ENCODE peak calls at places on chromosome 9, in seven cellular contexts. O, Y, L, R, X, C and B are unnamed samples.

GRCh38 chr9:976805-977360 is 428 bp downstream of the DMRT3 start:
- DNase-seq in O (peak; percentile 11), Y (no peak), L (no peak), R (no peak), X (no peak), C (no peak), B (no peak)

GRCh38 chr9:21995652-21996275 is 1.2 kb downstream of the CDKN2B-AS1 start:
- DNase-seq in O (peak; percentile 24), Y (no peak), L (peak; percentile 32), R (peak; percentile 40), X (peak; percentile 65), C (peak; percentile 50), B (no peak)

GRCh38 chr9:86731511-86731993 is 215.8 kb downstream of the GAS1 start:
- DNase-seq in O (peak; percentile 55), Y (no peak), L (no peak), R (no peak), X (peak; percentile 93), C (peak; percentile 94), B (peak; percentile 98)

GRCh38 chr9:21473236-21473635 is 8.9 kb downstream of the IFNE start:
- DNase-seq in O (no peak), Y (no peak), L (no peak), R (no peak), X (no peak), C (no peak), B (no peak)

GRCh38 chr9:12166511-12166910 is 526.7 kb upstream of the TYRP1 start:
- DNase-seq in O (no peak), Y (no peak), L (no peak), R (no peak), X (no peak), C (no peak), B (no peak)

GRCh38 chr9:38200431-38200830 is 131.4 kb upstream of the SHB start:
- DNase-seq in O (no peak), Y (no peak), L (peak; percentile 64), R (no peak), X (no peak), C (no peak), B (no peak)

GRCh38 chr9:113755433-113755832 is 120.7 kb upstream of the ZNF618 start:
- DNase-seq in O (peak; percentile 5), Y (no peak), L (no peak), R (no peak), X (no peak), C (no peak), B (no peak)

GRCh38 chr9:88590558-88591146 is 55.7 kb downstream of the NXNL2 start:
- DNase-seq in O (no peak), Y (no peak), L (peak; percentile 50), R (no peak), X (no peak), C (no peak), B (no peak)

GRCh38 chr9:136634904-136635303 is 27.8 kb upstream of the EGFL7 start:
- DNase-seq in O (peak; percentile 65), Y (no peak), L (no peak), R (no peak), X (no peak), C (no peak), B (no peak)

GRCh38 chr9:124764774-124765438 is 6.2 kb downstream of the NR6A1 start:
- DNase-seq in O (peak; percentile 35), Y (no peak), L (no peak), R (no peak), X (no peak), C (no peak), B (peak; percentile 39)

GRCh38 chr9:93295031-93295430 is 111.1 kb downstream of the WNK2 start:
- DNase-seq in O (no peak), Y (no peak), L (no peak), R (no peak), X (no peak), C (no peak), B (peak; percentile 3)

GRCh38 chr9:23543420-23543819 is 282.6 kb downstream of the ELAVL2 start:
- DNase-seq in O (peak; percentile 11), Y (no peak), L (no peak), R (no peak), X (peak; percentile 50), C (peak; percentile 39), B (no peak)

GRCh38 chr9:137444106-137444790 is 3.1 kb upstream of the ENTPD8 start:
- DNase-seq in O (no peak), Y (no peak), L (no peak), R (no peak), X (no peak), C (no peak), B (no peak)

GRCh38 chr9:127177221-127177620 is 54.8 kb upstream of the ANGPTL2 start:
- DNase-seq in O (no peak), Y (no peak), L (no peak), R (no peak), X (no peak), C (no peak), B (no peak)

GRCh38 chr9:100477221-100477620 is 4.3 kb downstream of the TMEFF1 start:
- DNase-seq in O (no peak), Y (no peak), L (no peak), R (no peak), X (no peak), C (no peak), B (no peak)

GRCh38 chr9:93254061-93254481 is 70.1 kb downstream of the WNK2 start:
- DNase-seq in O (no peak), Y (no peak), L (no peak), R (no peak), X (no peak), C (no peak), B (no peak)

GRCh38 chr9:134317431-134318414 is 8.5 kb upstream of the RXRA start:
- DNase-seq in O (no peak), Y (no peak), L (no peak), R (no peak), X (peak; percentile 84), C (peak; percentile 73), B (peak; percentile 20)

GRCh38 chr9:136721339-136722092 is 9.1 kb downstream of the DIPK1B start:
- DNase-seq in O (peak; percentile 12), Y (no peak), L (peak; percentile 59), R (no peak), X (peak; percentile 87), C (peak; percentile 80), B (peak; percentile 66)

GRCh38 chr9:128323192-128323730 is 622 bp downstream of the COQ4 start:
- DNase-seq in O (no peak), Y (no peak), L (no peak), R (no peak), X (peak; percentile 44), C (peak; percentile 34), B (peak; percentile 34)

GRCh38 chr9:6126377-6126776 is 89.2 kb upstream of the IL33 start:
- DNase-seq in O (no peak), Y (no peak), L (no peak), R (no peak), X (no peak), C (no peak), B (no peak)
- TF ChIP-seq CTCF in O (no peak), Y (no peak), L (no peak), R (no peak), X (no peak), C (no peak), B (no peak)

GRCh38 chr9:34332370-34332964 is 3.1 kb downstream of the NUDT2 start:
- DNase-seq in O (peak; percentile 59), Y (no peak), L (no peak), R (no peak), X (peak; percentile 39), C (peak; percentile 24), B (peak; percentile 76)

GRCh38 chr9:34334337-34334824 is 5.0 kb downstream of the NUDT2 start:
- DNase-seq in O (no peak), Y (no peak), L (no peak), R (no peak), X (peak; percentile 14), C (no peak), B (no peak)

GRCh38 chr9:34335376-34335775 is 6.0 kb downstream of the NUDT2 start:
- DNase-seq in O (no peak), Y (no peak), L (no peak), R (no peak), X (no peak), C (no peak), B (no peak)

GRCh38 chr9:34334916-34335315 is 5.5 kb downstream of the NUDT2 start:
- DNase-seq in O (no peak), Y (no peak), L (no peak), R (no peak), X (no peak), C (no peak), B (no peak)

DNA sequence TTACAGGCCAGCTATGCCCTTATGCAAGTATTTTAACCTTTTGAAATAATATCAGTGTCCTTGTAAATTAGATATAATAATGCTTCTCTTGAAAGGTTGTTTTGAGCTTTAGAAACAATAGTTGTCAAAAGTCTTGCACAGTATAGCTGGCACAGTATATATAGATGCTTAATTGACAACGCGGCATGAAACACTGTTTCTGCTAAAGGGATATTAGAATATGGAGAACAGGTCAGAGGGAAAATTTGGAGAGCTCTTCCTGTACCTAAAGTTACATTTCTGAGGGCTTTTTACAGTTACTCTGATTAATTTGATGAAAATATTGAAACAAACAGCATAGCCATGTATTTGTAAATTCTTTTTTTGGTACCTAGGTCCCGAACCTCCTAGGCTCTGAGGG is 4.5 kb downstream of the NUDT2 start:
- DNase-seq in O (no peak), Y (no peak), L (no peak), R (no peak), X (no peak), C (no peak), B (no peak)
- H3K4me3 ChIP-seq in O (no peak overlapping the region), Y (no peak overlapping the region), L (no peak overlapping the region), R (no peak overlapping the region), X (no peak overlapping the region), C (no peak overlapping the region), B (no peak overlapping the region)

DNA sequence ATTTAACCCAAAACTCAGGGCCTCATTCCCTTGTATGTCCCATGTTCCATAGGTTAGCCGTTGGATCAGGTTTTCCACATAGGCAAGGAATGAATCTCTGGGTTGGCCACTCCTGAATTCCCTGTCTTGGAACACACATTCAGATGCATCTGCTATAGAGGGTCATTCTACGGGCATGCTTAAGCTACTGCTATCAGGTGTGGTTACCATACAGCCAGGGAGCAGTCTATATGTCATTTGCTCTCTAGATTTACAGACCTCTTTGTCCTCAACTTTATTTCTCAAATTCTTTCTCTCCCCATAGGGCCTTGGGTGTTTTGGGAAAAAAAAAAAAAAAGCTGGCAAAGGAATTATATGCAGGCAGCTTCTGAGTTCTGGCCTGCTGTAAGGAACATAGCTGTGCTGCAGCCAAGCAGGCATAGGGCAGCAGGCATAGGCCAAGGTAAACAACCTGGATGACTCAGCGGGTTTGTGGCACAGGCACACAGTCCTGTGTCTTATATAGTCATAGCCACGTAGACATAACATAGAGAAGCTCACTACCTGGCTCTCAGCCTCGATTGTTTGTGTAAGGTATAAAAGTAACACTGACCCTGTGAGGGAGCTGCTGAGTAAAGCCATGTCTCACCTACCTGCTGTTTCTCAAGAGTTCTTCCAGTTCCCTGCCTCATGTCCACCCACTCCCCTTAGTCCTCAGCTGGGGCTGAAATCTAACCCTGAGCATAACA is 141.5 kb downstream of the OSTF1 start:
- DNase-seq in O (peak; percentile 89), Y (no peak), L (no peak), R (no peak), X (peak; percentile 54), C (peak; percentile 48), B (peak; percentile 41)
- TF ChIP-seq CTCF in O (no peak), Y (no peak), L (no peak), R (peak; percentile 10), X (no peak), C (no peak), B (no peak)

DNA sequence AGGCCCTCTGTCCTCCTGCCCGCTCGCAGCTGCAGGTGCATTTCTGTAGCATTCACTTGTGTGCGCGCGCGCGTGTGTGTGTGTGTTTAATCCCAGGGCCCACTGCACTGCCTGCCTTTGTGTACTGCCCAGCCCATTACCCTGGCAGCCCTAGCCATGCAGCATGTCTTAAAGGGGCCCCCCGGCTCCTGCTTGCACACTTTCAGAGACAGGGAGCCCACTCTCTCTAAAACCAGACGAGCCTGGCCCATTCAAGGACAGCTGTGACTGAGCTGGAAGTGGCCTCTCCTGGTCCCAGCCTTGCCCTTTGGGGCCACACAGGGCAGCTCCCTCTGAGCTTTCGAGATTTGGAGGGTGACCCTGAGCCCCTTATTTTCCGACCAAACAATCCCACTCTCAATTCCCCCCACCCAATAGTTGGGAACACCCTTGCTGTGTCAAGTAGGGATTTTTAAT is 98.9 kb downstream of the DAB2IP start:
- DNase-seq in O (no peak), Y (no peak), L (no peak), R (no peak), X (no peak), C (no peak), B (no peak)
- H3K4me3 ChIP-seq in O (no peak overlapping the region), Y (no peak overlapping the region), L (no peak overlapping the region), R (no peak overlapping the region), X (no peak overlapping the region), C (no peak overlapping the region), B (no peak overlapping the region)